ENCODE peak calls at places on chromosome 14, in seven cellular contexts. K, I, A, F, N, C and B are unnamed samples.

GRCh38 chr14:56116128-56116900 is 1.9 kb upstream of the PELI2 start:
- DNase-seq in C (no peak), K (no peak), N (no peak), I (no peak), F (peak), A (no peak), B (no peak)

GRCh38 chr14:23061995-23062394 is 4.7 kb upstream of the CDH24 start:
- DNase-seq in N (peak), C (no peak), F (peak), A (peak), I (no peak), K (peak), B (no peak)

GRCh38 chr14:89041245-89041585 is 216.8 kb downstream of the TTC8 start:
- DNase-seq in A (peak), F (no peak), I (no peak), N (peak), C (no peak), K (no peak), B (peak)

GRCh38 chr14:101008631-101009336 is 105.3 kb upstream of the RTL1 start:
- DNase-seq in I (no peak), F (no peak), N (no peak), A (no peak), K (no peak), C (no peak), B (no peak)

GRCh38 chr14:23557946-23558345 is 1.9 kb downstream of the THTPA start:
- DNase-seq in K (no peak), F (no peak), A (no peak), N (no peak), C (no peak), I (no peak), B (no peak)

GRCh38 chr14:62301911-62302310 is 539.7 kb downstream of the SNAPC1 start:
- DNase-seq in C (no peak), A (no peak), I (no peak), F (peak), K (no peak), N (no peak), B (no peak)

GRCh38 chr14:95365401-95365800 is 45.7 kb upstream of the CLMN start:
- DNase-seq in N (no peak), F (peak), C (no peak), I (no peak), A (no peak), K (no peak), B (no peak)

GRCh38 chr14:61528591-61529021 is 166.7 kb upstream of the HIF1A start:
- DNase-seq in K (no peak), F (peak), A (no peak), N (peak), C (peak), I (peak), B (no peak)

GRCh38 chr14:33799705-33800269 is 151.1 kb downstream of the EGLN3 start:
- DNase-seq in I (no peak), K (no peak), N (no peak), F (peak), C (no peak), A (no peak), B (no peak)

GRCh38 chr14:57492859-57493258 is 798 bp downstream of the CCDC198 start:
- DNase-seq in K (peak), N (peak), A (no peak), I (no peak), F (peak), C (no peak), B (peak)

GRCh38 chr14:34322940-34323418 is 139.1 kb downstream of the SPTSSA start:
- DNase-seq in F (peak), N (peak), K (no peak), C (peak), A (peak), I (peak), B (peak)

GRCh38 chr14:70188608-70189540 is at the start of gene SLC8A3:
- DNase-seq in F (peak), K (no peak), A (no peak), I (no peak), N (peak), C (peak), B (peak)

GRCh38 chr14:23114669-23115491 is 4.2 kb downstream of the CEBPE start:
- DNase-seq in N (peak), C (no peak), A (no peak), K (peak), I (no peak), F (peak), B (no peak)

GRCh38 chr14:105529506-105530445 is 3.4 kb downstream of the TMEM121 start:
- DNase-seq in A (no peak), F (no peak), C (peak), N (no peak), I (peak), K (no peak), B (no peak)

GRCh38 chr14:68145036-68145435 is 325.5 kb downstream of the RAD51B start:
- DNase-seq in C (no peak), I (no peak), A (no peak), F (no peak), N (peak), K (no peak), B (no peak)

GRCh38 chr14:32761381-32761968 is 177.2 kb upstream of the NPAS3 start:
- DNase-seq in A (no peak), F (peak), K (no peak), C (no peak), N (no peak), I (no peak), B (no peak)

GRCh38 chr14:84707830-84708229 is 822.1 kb upstream of the FLRT2 start:
- DNase-seq in F (no peak), A (no peak), N (no peak), C (no peak), K (no peak), I (no peak), B (no peak)

GRCh38 chr14:89284368-89285058 is 132.5 kb downstream of the FOXN3 start:
- DNase-seq in C (no peak), I (no peak), K (peak), F (peak), A (no peak), N (no peak), B (peak)

GRCh38 chr14:50018236-50019210 is 97.8 kb downstream of the VCPKMT start:
- DNase-seq in K (no peak), I (no peak), A (peak), C (no peak), F (peak), N (no peak), B (no peak)

GRCh38 chr14:92670177-92670576 is 78.2 kb downstream of the LGMN start:
- DNase-seq in F (peak), C (no peak), K (peak), I (no peak), N (peak), A (no peak), B (no peak)

GRCh38 chr14:37623552-37623951 is 28.1 kb downstream of the TTC6 start:
- DNase-seq in N (peak), I (no peak), C (no peak), A (no peak), K (peak), F (peak), B (no peak)

GRCh38 chr14:24677956-24678355 is 44.0 kb upstream of the GZMB start:
- DNase-seq in N (no peak), A (no peak), I (no peak), F (no peak), C (no peak), K (no peak), B (no peak)